ENCODE peak calls at places on chromosomes 13 and 19, in ten cellular contexts. P is neural progenitor cell; Q is colonic mucosa; D is bronchial epithelial cell; Z is fibroblast of lung; A is BE2C; F is CD8-positive, alpha-beta memory T cell; G is tibial nerve; L is psoas muscle; B is thyroid gland. V is an unnamed sample. For H3K27me3, the result is how much of the 10 kb centered on the place peaks cover.

GRCh38 chr13:60267498-60268202 is 103.9 kb upstream of the DIAPH3 start:
- DNase-seq in Q (peak), P (peak), G (no peak), D (no peak), B (peak), A (no peak), L (no peak), F (peak), Z (no peak), V (no peak)

GRCh38 chr13:20559659-20560356 is 7.1 kb upstream of the IFT88 start:
- DNase-seq in F (no peak), G (no peak), A (no peak), Q (no peak), P (no peak), L (no peak), Z (no peak), D (no peak), B (no peak), V (no peak)

GRCh38 chr19:19745496-19746285 is 12.8 kb upstream of the ZNF14 start:
- DNase-seq in P (no peak), Z (no peak), G (no peak), L (no peak), D (no peak), B (no peak), A (no peak), Q (no peak), F (no peak), V (no peak)

GRCh38 chr13:109166807-109167206 is 537.4 kb downstream of the MYO16 start:
- DNase-seq in Q (no peak), B (no peak), G (peak), P (no peak), L (no peak), F (no peak), A (no peak), D (no peak), Z (peak), V (no peak)

GRCh38 chr19:44777715-44778347 is at the start of gene CBLC:
- DNase-seq in F (no peak), A (peak), D (peak), P (peak), G (no peak), L (no peak), B (peak), Z (no peak), Q (peak), V (no peak)

GRCh38 chr19:55082023-55082851 is 6.6 kb downstream of the EPS8L1 start:
- DNase-seq in Z (peak), P (peak), G (no peak), F (peak), B (peak), D (no peak), L (no peak), Q (no peak), A (peak), V (no peak)

GRCh38 chr19:35011737-35012682 is 11.9 kb downstream of the GRAMD1A start:
- DNase-seq in Q (no peak), P (no peak), L (no peak), A (no peak), G (no peak), F (peak), Z (no peak), B (no peak), D (no peak), V (no peak)

GRCh38 chr19:23785982-23786381 is 27.3 kb upstream of the ZNF681 start:
- DNase-seq in G (no peak), L (no peak), D (no peak), F (no peak), P (no peak), B (no peak), A (no peak), Z (no peak), Q (no peak), V (no peak)

GRCh38 chr19:2500861-2501260 is 24.9 kb downstream of the GADD45B start:
- DNase-seq in L (no peak), A (no peak), G (no peak), Z (no peak), P (no peak), F (no peak), Q (no peak), D (no peak), B (peak), V (no peak)

GRCh38 chr13:21014666-21015170 is 46.7 kb downstream of the LATS2 start:
- DNase-seq in A (no peak), L (peak), G (no peak), P (no peak), B (peak), D (no peak), F (no peak), Z (peak), Q (no peak), V (peak)

GRCh38 chr19:19849056-19849455 is 16.6 kb upstream of the ZNF253 start:
- DNase-seq in D (no peak), F (no peak), P (no peak), L (no peak), Z (no peak), A (no peak), Q (no peak), B (no peak), G (no peak), V (no peak)

GRCh38 chr13:101783554-101783953 is 331.1 kb downstream of the ITGBL1 start:
- DNase-seq in L (no peak), G (no peak), Z (no peak), A (no peak), P (no peak), B (no peak), D (no peak), F (no peak), Q (no peak), V (no peak)
- H3K27me3 ChIP-seq in L (under half), G (under half), Z (under half), A (under half), P (under half), B (under half), D (under half), F (under half), Q (under half), V (under half)

DNA sequence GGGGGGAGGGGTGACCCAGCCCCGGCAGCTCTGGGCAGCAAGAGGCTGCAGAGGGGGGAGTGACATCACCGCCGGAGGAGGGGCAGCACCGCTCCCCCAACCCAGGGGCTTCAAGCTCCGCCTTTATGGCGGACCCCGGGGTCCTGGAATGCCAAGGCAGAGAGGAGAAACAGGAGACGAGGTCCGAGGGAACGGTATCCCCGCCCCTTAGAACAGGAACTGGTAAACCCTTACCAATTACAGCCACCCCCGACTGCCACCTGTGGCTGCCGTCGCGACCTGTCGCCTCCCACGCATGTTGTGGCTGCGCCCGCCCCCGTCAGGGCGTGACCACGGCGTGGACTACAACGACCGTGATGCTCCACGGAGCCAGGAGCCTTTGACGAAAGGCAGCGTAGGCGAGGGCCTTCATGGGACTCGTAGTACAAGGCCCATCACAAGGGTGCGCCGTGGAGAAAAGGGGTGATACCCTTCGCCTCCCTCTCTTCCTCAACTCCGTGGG is 4.1 kb upstream of the KCNC3 start:
- DNase-seq in L (peak), F (peak), D (peak), B (peak), P (peak), A (peak), G (peak), Z (peak), Q (peak), V (no peak)
- H3K27me3 ChIP-seq in L (under half), F (under half), D (under half), B (under half), P (under half), A (under half), G (under half), Z (under half), Q (under half), V (under half)

GRCh38 chr13:112219753-112220152 is 152.8 kb downstream of the SOX1 start:
- DNase-seq in L (no peak), D (no peak), Z (no peak), B (no peak), Q (no peak), F (no peak), P (no peak), G (no peak), A (no peak), V (no peak)
- H3K27me3 ChIP-seq in L (under half), D (under half), Z (under half), B (under half), Q (under half), F (under half), P (under half), G (under half), A (half or more), V (under half)

GRCh38 chr13:112105884-112106283 is 38.9 kb downstream of the SOX1 start:
- DNase-seq in F (no peak), A (no peak), L (no peak), P (peak), Z (no peak), Q (no peak), D (no peak), G (no peak), B (no peak), V (no peak)

GRCh38 chr13:112103260-112103843 is 36.4 kb downstream of the SOX1 start:
- DNase-seq in A (no peak), D (no peak), Z (no peak), B (no peak), F (no peak), G (no peak), L (no peak), P (peak), Q (no peak), V (no peak)

GRCh38 chr13:112104873-112105234 is 37.9 kb downstream of the SOX1 start:
- DNase-seq in P (no peak), L (no peak), D (no peak), F (no peak), Q (no peak), G (no peak), Z (no peak), B (no peak), A (no peak), V (no peak)

GRCh38 chr13:112105244-112105681 is 38.3 kb downstream of the SOX1 start:
- DNase-seq in Z (no peak), P (peak), D (no peak), Q (no peak), B (no peak), G (no peak), F (no peak), L (no peak), A (no peak), V (no peak)

DNA sequence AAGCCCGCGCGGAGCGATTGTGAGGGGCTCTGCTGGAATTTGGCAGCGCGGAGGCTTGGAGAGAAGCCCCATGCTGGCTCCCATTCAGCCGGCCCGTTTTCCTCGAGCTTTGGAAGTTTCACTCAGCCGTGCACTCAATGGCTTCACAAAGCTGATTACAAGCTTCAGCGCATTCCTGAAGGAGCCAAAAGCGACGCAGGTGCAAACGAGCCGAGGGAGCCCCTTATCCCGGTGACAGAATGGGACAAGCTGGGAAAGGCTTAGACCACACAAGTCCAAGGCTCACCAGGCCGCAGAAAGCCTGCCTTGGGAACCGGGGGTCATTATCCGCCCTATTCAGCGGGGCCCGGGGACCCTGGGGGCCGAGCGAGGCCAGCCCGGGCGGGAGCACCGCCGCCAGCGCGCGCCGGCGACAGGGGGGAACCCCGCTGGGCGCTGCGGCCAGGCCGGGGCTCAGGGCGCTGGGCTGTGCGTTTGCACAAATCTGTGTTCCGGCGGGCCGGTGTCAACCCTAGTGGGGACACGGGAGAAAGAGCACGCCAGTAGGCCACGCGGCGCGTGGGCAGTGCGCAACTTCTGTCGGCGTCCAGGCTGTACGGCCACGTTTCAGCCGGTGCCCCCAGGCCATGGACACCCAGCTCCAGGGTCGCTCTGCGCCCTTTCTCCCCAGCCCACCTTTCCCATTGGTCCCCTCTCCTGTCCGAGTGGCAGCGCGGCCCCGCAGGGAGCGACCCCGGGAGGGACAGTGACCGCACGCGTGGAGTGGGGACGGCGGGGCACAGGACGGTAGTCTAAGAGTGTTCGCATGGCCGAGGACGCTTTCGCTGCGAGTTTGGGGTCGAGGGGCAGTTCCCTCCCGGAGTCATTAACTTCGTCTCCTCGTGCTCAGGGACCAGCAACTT is 37.3 kb downstream of the SOX1 start:
- DNase-seq in D (no peak), L (no peak), F (no peak), Q (no peak), Z (no peak), B (peak), A (no peak), P (peak), G (no peak), V (no peak)
- H3K27me3 ChIP-seq in D (under half), L (half or more), F (under half), Q (half or more), Z (under half), B (under half), A (half or more), P (half or more), G (under half), V (under half)

GRCh38 chr13:41054212-41054877 is 7.0 kb upstream of the WBP4 start:
- DNase-seq in G (peak), P (peak), F (peak), B (no peak), Z (peak), Q (peak), D (peak), A (peak), L (no peak), V (peak)

GRCh38 chr13:41052441-41052840 is 8.9 kb upstream of the WBP4 start:
- DNase-seq in P (no peak), G (no peak), D (no peak), A (no peak), L (no peak), F (no peak), Z (no peak), Q (no peak), B (peak), V (no peak)

GRCh38 chr13:41054919-41055619 is 6.2 kb upstream of the WBP4 start:
- DNase-seq in B (no peak), L (no peak), A (no peak), Z (no peak), D (no peak), Q (no peak), P (peak), G (no peak), F (no peak), V (no peak)

GRCh38 chr13:41056194-41056593 is 5.1 kb upstream of the WBP4 start:
- DNase-seq in Q (no peak), Z (no peak), D (no peak), P (no peak), A (no peak), B (no peak), L (no peak), F (no peak), G (no peak), V (no peak)

GRCh38 chr13:41053384-41053826 is 7.9 kb upstream of the WBP4 start:
- DNase-seq in D (peak), L (no peak), P (no peak), A (no peak), Q (peak), B (no peak), F (no peak), G (peak), Z (peak), V (peak)
- H3K27me3 ChIP-seq in D (under half), L (under half), P (under half), A (under half), Q (under half), B (under half), F (under half), G (under half), Z (under half), V (under half)